ENCODE peak calls at places on chromosomes 12 and 14, in five cellular contexts. O is HepG2, S is GM12878, H is SK-N-SH, A is K562. K is an unnamed sample.

GRCh38 chr14:43539210-43539609 is 967.9 kb downstream of the FSCB start:
- DNase-seq in O (peak; percentile 50), S (no peak), H (no peak), A (no peak), K (no peak)

GRCh38 chr12:132460571-132460970 is 29.4 kb upstream of the FBRSL1 start:
- DNase-seq in O (peak; percentile 40), S (no peak), H (no peak), A (peak; percentile 62), K (no peak)

GRCh38 chr12:95673576-95673975 is 117.0 kb downstream of the NTN4 start:
- DNase-seq in O (no peak), S (no peak), H (no peak), A (no peak), K (no peak)

GRCh38 chr12:132955094-132955932 is 793 bp downstream of the ZNF605 start:
- DNase-seq in O (peak; percentile 61), S (no peak), H (no peak), A (no peak), K (peak; percentile 66)

GRCh38 chr14:51283402-51283825 is 43.4 kb downstream of the TMX1 start:
- DNase-seq in O (peak; percentile 74), S (no peak), H (peak; percentile 68), A (peak; percentile 62), K (no peak)

GRCh38 chr14:73700325-73700724 is 13.9 kb downstream of the PNMA1 start:
- DNase-seq in O (peak; percentile 23), S (no peak), H (no peak), A (no peak), K (no peak)

GRCh38 chr12:9323144-9323681 is 115.0 kb upstream of the PZP start:
- DNase-seq in O (no peak), S (no peak), H (no peak), A (no peak), K (no peak)

GRCh38 chr12:94762943-94763342 is 112.6 kb upstream of the TMCC3 start:
- DNase-seq in O (no peak), S (no peak), H (no peak), A (no peak), K (no peak)

GRCh38 chr12:59977779-59978178 is 381.9 kb downstream of the SLC16A7 start:
- DNase-seq in O (no peak), S (no peak), H (no peak), A (no peak), K (no peak)
- TF ChIP-seq USF2 in O (no peak), S (no peak), H (no peak), A (no peak), K (no peak)

GRCh38 chr14:61673305-61673704 is 22.0 kb upstream of the HIF1A start:
- DNase-seq in O (no peak), S (no peak), H (no peak), A (no peak), K (no peak)

GRCh38 chr14:61670576-61670975 is 24.7 kb upstream of the HIF1A start:
- DNase-seq in O (no peak), S (no peak), H (no peak), A (no peak), K (no peak)

GRCh38 chr14:61672796-61673195 is 22.5 kb upstream of the HIF1A start:
- DNase-seq in O (no peak), S (no peak), H (no peak), A (no peak), K (no peak)

GRCh38 chr14:61668267-61668666 is 27.0 kb upstream of the HIF1A start:
- DNase-seq in O (no peak), S (no peak), H (no peak), A (no peak), K (no peak)

GRCh38 chr14:61671086-61671485 is 24.2 kb upstream of the HIF1A start:
- DNase-seq in O (no peak), S (no peak), H (no peak), A (no peak), K (no peak)
- TF ChIP-seq JUND in O (no peak), S (no peak), H (no peak), A (no peak), K (no peak)

GRCh38 chr12:12612403-12612802 is 727 bp downstream of the CREBL2 start:
- DNase-seq in O (peak; percentile 82), S (no peak), H (peak; percentile 60), A (no peak), K (no peak)
- TF ChIP-seq USF2 in O (no peak), S (no peak), H (no peak), A (no peak), K (no peak)

DNA sequence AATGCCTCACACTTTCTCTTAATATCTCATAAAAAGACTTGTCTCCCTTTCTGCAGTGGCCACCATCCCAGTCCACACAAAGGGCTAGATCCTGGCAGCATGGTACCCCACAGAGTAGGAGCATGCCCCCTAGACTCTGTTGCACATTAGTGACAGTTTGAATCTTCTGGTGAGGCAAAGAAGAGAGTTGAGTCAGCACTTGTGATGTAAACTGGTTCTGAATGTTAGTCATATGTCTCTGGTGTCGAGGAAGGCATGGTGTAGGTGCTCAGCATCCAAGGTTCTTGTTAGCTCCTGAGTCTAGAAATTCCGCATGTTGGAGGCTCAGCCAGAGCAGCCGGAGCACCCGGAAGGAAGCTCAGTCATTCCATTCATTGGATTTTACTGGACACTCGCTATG is 9.8 kb downstream of the TTC9 start:
- DNase-seq in O (no peak), S (no peak), H (no peak), A (no peak), K (no peak)
- TF ChIP-seq JUND in O (no peak), S (no peak), H (no peak), A (no peak), K (no peak)

DNA sequence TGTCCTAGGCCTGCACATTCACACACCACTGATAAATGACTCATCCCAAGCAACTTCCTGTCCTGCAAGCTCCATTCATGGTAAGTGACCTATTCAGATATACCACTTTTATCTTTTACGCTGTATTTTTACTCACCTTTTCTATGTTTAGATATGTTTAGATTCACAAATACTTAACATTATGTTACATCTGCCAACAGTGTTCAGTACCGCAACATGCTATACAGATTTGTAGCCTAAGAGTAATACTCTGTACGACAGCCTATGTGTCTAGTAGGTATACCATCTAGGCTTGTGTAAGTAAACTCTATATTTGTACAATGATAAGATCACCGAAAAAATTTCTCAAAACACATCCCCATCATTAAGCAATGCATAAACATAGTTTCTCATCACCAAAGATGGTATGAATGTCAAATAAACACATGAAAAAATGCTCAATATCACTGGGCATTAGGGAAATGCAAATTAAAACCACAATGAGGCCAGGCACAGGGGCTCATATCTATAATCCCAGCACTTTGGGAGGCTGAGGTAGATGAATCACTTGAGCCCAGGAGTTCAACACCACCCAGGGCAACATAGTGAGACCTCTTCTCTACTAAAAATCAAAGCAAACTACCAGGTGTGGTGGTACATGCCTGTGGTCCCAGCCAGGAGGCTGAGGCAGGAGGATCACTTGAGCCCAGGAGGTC is 20.7 kb downstream of the ATXN2 start:
- DNase-seq in O (peak; percentile 89), S (no peak), H (no peak), A (no peak), K (no peak)
- TF ChIP-seq USF2 in O (no peak), S (no peak), H (no peak), A (no peak), K (no peak)

DNA sequence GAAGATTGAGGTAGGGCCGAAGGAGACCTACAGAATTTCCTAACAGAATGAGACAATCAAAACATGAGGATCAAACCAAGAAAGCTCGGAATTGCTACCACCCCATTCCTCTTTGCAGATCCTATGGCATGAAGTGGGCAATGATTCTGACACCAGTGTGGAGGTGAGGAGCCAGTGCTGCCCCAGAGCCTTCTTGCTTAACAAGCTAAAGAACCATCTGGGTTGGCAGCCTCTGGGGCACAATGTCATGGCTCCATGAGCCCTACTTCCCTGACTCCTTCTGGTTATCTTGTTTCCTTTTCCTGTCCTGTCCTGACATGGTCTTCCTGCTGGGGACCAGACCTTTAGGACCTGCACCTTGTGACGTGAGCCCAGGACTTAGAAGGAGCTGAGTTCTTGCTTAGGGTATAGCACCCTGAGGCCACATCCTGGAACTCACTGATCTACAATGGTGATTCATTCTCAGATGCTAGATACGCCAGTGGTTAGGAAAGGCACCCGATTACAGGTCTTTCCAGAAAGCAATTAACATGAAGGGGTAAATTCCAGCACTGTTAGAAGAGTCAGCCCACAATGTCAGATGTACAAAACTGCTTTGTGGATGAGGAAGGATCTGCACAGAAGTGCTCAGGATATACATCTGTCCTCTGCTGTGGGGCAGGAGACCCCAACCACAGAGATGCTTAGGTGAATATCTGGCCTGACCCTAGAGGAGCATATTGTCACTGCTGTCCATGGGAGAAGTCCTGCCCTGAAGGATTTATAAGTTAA is 324.2 kb downstream of the ZFP36L1 start:
- DNase-seq in O (no peak), S (no peak), H (no peak), A (no peak), K (no peak)
- TF ChIP-seq JUND in O (no peak), S (no peak), H (peak; percentile 6), A (no peak), K (no peak)

GRCh38 chr12:107411792-107412535 is 273.6 kb upstream of the PWP1 start:
- DNase-seq in O (no peak), S (no peak), H (no peak), A (no peak), K (no peak)

GRCh38 chr12:107415066-107415465 is 270.5 kb upstream of the PWP1 start:
- DNase-seq in O (no peak), S (no peak), H (no peak), A (no peak), K (no peak)

GRCh38 chr12:107417004-107417403 is 268.6 kb upstream of the PWP1 start:
- DNase-seq in O (peak; percentile 80), S (no peak), H (no peak), A (no peak), K (no peak)

GRCh38 chr12:107418976-107419375 is 266.6 kb upstream of the PWP1 start:
- DNase-seq in O (no peak), S (no peak), H (no peak), A (no peak), K (no peak)

DNA sequence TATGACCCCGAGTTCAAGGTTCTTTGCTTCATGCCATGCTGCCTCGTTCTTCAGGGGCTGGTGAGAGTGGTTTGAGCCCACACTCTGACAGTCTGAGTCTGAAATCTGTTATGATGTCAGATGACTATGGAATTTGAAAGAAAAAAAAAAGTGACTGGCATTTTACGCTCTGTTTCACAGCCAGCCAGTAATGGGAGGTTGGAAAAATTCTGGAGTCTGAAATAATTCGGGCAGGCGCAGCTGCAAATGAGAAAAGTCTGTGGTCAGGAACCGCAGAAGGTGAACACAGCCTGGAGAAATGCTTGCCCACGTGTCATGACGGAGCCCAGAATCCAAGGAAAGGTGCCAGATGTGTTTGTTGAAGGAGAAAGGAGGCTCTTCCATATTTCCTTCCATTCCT is 269.8 kb upstream of the PWP1 start:
- DNase-seq in O (no peak), S (no peak), H (no peak), A (no peak), K (no peak)
- TF ChIP-seq USF2 in O (no peak), S (no peak), H (no peak), A (no peak), K (no peak)

GRCh38 chr12:84842406-84843013 is 70.1 kb downstream of the SLC6A15 start:
- DNase-seq in O (peak; percentile 16), S (no peak), H (peak; percentile 32), A (peak; percentile 8), K (no peak)
- TF ChIP-seq JUND in O (no peak), S (no peak), H (no peak), A (no peak), K (no peak)

GRCh38 chr14:87187787-87188186 is 805.2 kb downstream of the GALC start:
- DNase-seq in O (no peak), S (no peak), H (no peak), A (no peak), K (no peak)
- TF ChIP-seq USF2 in O (no peak), S (no peak), H (no peak), A (no peak), K (no peak)

K was measured in H1.